ENCODE peak calls at places on chromosomes 16 and 17, in ten cellular contexts. Y is ovary, D is HepG2, C is stomach, G is tibial artery, T is lower lobe of right lung, B is A673, H is neural progenitor cell, X is GM23338, U is PC-3. P is an unnamed sample.

GRCh38 chr17:46009681-46010596 is 10.9 kb downstream of the STH start:
- DNase-seq in Y (no peak), D (no peak), C (no peak), G (no peak), T (no peak), B (no peak), H (no peak), X (no peak), U (no peak), P (no peak)

GRCh38 chr17:4715071-4715749 is 4.8 kb downstream of the ARRB2 start:
- DNase-seq in Y (no peak), D (no peak), C (no peak), G (no peak), T (no peak), B (no peak), H (no peak), X (no peak), U (no peak), P (no peak)

GRCh38 chr17:46192211-46192483 is 1.1 kb downstream of the KANSL1 start:
- DNase-seq in Y (no peak), D (no peak), C (no peak), G (no peak), T (no peak), B (no peak), H (no peak), X (no peak), U (no peak), P (no peak)

GRCh38 chr17:73630531-73630930 is 13.7 kb downstream of the SDK2 start:
- DNase-seq in Y (no peak), D (no peak), C (no peak), G (no peak), T (no peak), B (no peak), H (peak; percentile 56), X (no peak), U (no peak), P (no peak)

GRCh38 chr17:11598274-11599221 is at the start of gene DNAH9:
- DNase-seq in Y (peak; percentile 99), D (peak; percentile 66), C (peak; percentile 98), G (peak; percentile 95), T (peak; percentile 97), B (peak; percentile 99), H (peak; percentile 99), X (peak; percentile 3), U (no peak), P (peak; percentile 96)

GRCh38 chr17:42199411-42200011 is 5.2 kb upstream of the GHDC start:
- DNase-seq in Y (no peak), D (no peak), C (no peak), G (no peak), T (no peak), B (no peak), H (no peak), X (no peak), U (no peak), P (no peak)

GRCh38 chr16:25838724-25839186 is 147.0 kb downstream of the HS3ST4 start:
- DNase-seq in Y (no peak), D (peak; percentile 69), C (no peak), G (no peak), T (no peak), B (peak; percentile 90), H (peak; percentile 86), X (peak; percentile 90), U (peak; percentile 61), P (peak; percentile 7)

GRCh38 chr17:39800540-39800939 is 62.8 kb downstream of the GRB7 start:
- DNase-seq in Y (no peak), D (no peak), C (no peak), G (no peak), T (no peak), B (no peak), H (no peak), X (peak; percentile 22), U (no peak), P (peak; percentile 17)

GRCh38 chr17:3892095-3892998 is 506 bp downstream of the CAMKK1 start:
- DNase-seq in Y (peak; percentile 86), D (peak; percentile 19), C (peak; percentile 65), G (peak; percentile 93), T (peak; percentile 93), B (peak; percentile 64), H (peak; percentile 84), X (peak; percentile 66), U (peak; percentile 69), P (peak; percentile 83)

GRCh38 chr17:7380855-7381683 is at the start of gene TNK1:
- DNase-seq in Y (peak; percentile 68), D (peak; percentile 24), C (peak; percentile 89), G (no peak), T (peak; percentile 79), B (no peak), H (peak; percentile 72), X (peak; percentile 73), U (peak; percentile 49), P (peak; percentile 87)

GRCh38 chr17:82343560-82343959 is 10.0 kb upstream of the SECTM1 start:
- DNase-seq in Y (no peak), D (no peak), C (no peak), G (no peak), T (no peak), B (no peak), H (no peak), X (peak; percentile 29), U (no peak), P (no peak)

GRCh38 chr17:16922386-16923096 is 49.4 kb downstream of the TNFRSF13B start:
- DNase-seq in Y (no peak), D (no peak), C (no peak), G (peak; percentile 15), T (no peak), B (no peak), H (no peak), X (no peak), U (peak; percentile 53), P (peak; percentile 2)

GRCh38 chr16:67528222-67528869 is at the start of gene RIPOR1:
- DNase-seq in Y (peak; percentile 63), D (peak; percentile 45), C (peak; percentile 65), G (no peak), T (peak; percentile 71), B (peak; percentile 46), H (peak; percentile 80), X (peak; percentile 66), U (peak; percentile 28), P (peak; percentile 62)

GRCh38 chr16:50519001-50519400 is 29.2 kb upstream of the NKD1 start:
- DNase-seq in Y (no peak), D (no peak), C (peak; percentile 8), G (no peak), T (no peak), B (no peak), H (no peak), X (no peak), U (no peak), P (no peak)

GRCh38 chr17:28623696-28624095 is 9.7 kb upstream of the RSKR start:
- DNase-seq in Y (no peak), D (no peak), C (no peak), G (no peak), T (no peak), B (no peak), H (no peak), X (no peak), U (no peak), P (no peak)

GRCh38 chr17:56478836-56479447 is 114.6 kb upstream of the NOG start:
- DNase-seq in Y (no peak), D (peak; percentile 41), C (no peak), G (no peak), T (no peak), B (peak; percentile 45), H (peak; percentile 54), X (peak; percentile 75), U (peak; percentile 66), P (no peak)

GRCh38 chr17:51841669-51842068 is 316.8 kb downstream of the CA10 start:
- DNase-seq in Y (no peak), D (no peak), C (no peak), G (no peak), T (no peak), B (no peak), H (no peak), X (no peak), U (no peak), P (no peak)

GRCh38 chr16:75378616-75379015 is 54.7 kb downstream of the CFDP1 start:
- DNase-seq in Y (no peak), D (no peak), C (no peak), G (no peak), T (no peak), B (no peak), H (no peak), X (no peak), U (peak; percentile 10), P (no peak)

GRCh38 chr17:82505296-82505695 is 14.2 kb upstream of the FOXK2 start:
- DNase-seq in Y (no peak), D (no peak), C (no peak), G (no peak), T (no peak), B (no peak), H (no peak), X (no peak), U (no peak), P (no peak)

DNA sequence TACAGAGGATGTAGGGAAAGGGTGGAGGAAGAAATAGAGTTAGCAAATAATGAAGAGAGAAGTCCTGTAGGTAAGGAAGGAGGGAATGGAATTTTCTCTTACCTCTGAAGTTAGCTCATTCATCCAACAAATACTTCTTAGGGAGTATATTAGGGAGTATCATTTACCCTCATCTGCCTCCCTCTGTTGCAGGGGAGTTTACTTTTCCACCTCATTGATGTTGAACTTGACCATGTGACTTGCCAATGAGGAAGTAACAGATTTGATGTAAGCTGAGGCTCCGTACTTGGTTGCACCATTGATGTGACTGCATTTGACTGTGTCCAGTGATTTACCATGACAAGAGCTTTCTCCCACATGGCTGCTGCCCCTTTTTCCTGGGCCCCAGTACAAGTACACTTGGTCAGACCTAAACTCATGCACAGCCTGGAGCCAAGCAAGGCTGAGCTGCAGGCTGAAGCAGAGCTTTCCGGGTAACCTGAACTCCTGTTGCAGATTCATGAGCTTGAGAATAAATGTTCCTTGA is 81.6 kb upstream of the HS3ST2 start:
- DNase-seq in Y (no peak), D (no peak), C (no peak), G (no peak), T (no peak), B (no peak), H (no peak), X (no peak), U (no peak), P (no peak)
- H3K27ac ChIP-seq in Y (no peak overlapping the region), D (no peak overlapping the region), C (no peak overlapping the region), G (no peak overlapping the region), T (no peak overlapping the region), B (no peak overlapping the region), H (no peak overlapping the region), X (no peak overlapping the region), U (no peak overlapping the region), P (no peak overlapping the region)

GRCh38 chr17:50661348-50661747 is 26.7 kb downstream of the ABCC3 start:
- DNase-seq in Y (no peak), D (no peak), C (no peak), G (no peak), T (no peak), B (no peak), H (no peak), X (no peak), U (no peak), P (no peak)
- H3K27ac ChIP-seq in Y (no peak overlapping the region), D (peak overlapping the region; percentile 82), C (peak overlapping the region; percentile 81), G (peak overlapping the region; percentile 52), T (peak overlapping the region; percentile 65), B (no peak overlapping the region), H (no peak overlapping the region), X (no peak overlapping the region), U (peak overlapping the region; percentile 89), P (peak overlapping the region; percentile 81)

GRCh38 chr16:70701596-70701995 is 15.7 kb upstream of the MTSS2 start:
- DNase-seq in Y (no peak), D (no peak), C (no peak), G (no peak), T (no peak), B (no peak), H (no peak), X (no peak), U (no peak), P (no peak)
- H3K27ac ChIP-seq in Y (no peak overlapping the region), D (no peak overlapping the region), C (peak overlapping the region; percentile 95), G (peak overlapping the region; percentile 100), T (no peak overlapping the region), B (no peak overlapping the region), H (no peak overlapping the region), X (no peak overlapping the region), U (no peak overlapping the region), P (peak overlapping the region; percentile 87)

GRCh38 chr17:10155334-10156081 is 42.9 kb downstream of the GAS7 start:
- DNase-seq in Y (no peak), D (no peak), C (no peak), G (no peak), T (no peak), B (no peak), H (no peak), X (no peak), U (no peak), P (no peak)
- H3K27ac ChIP-seq in Y (no peak overlapping the region), D (no peak overlapping the region), C (peak overlapping the region; percentile 55), G (no peak overlapping the region), T (no peak overlapping the region), B (no peak overlapping the region), H (no peak overlapping the region), X (no peak overlapping the region), U (no peak overlapping the region), P (no peak overlapping the region)

P was measured in transverse colon.